ENCODE peak calls at places on chromosomes 13 and 19, in ten cellular contexts. One of them, this sample, is unnamed.

GRCh38 chr19:2132731-2133490 is 18.5 kb downstream of the AP3D1 start:
- DNase-seq in HS-5: no peak
- DNase-seq in lower lobe of right lung: peak; percentile 22
- DNase-seq in activated CD4-positive, alpha-beta T cell treated with anti-CD3 and anti-CD28 coated beads for 48 hours: no peak
- DNase-seq in GM12891: no peak
- DNase-seq in M059J: no peak
- DNase-seq in neural crest cell: no peak
- DNase-seq in cerebellar nuclear complex: no peak
- DNase-seq in activated B cell treated with CpG ODN at 0.5 μM for 24 hours: no peak
- DNase-seq in colonic mucosa: no peak
- DNase-seq in this sample: no peak

GRCh38 chr13:97108535-97108910 is 113.6 kb upstream of the MBNL2 start:
- DNase-seq in colonic mucosa: no peak
- DNase-seq in neural crest cell: no peak
- DNase-seq in M059J: peak; percentile 51
- DNase-seq in lower lobe of right lung: no peak
- DNase-seq in activated B cell treated with CpG ODN at 0.5 μM for 24 hours: no peak
- DNase-seq in GM12891: no peak
- DNase-seq in HS-5: no peak
- DNase-seq in cerebellar nuclear complex: no peak
- DNase-seq in activated CD4-positive, alpha-beta T cell treated with anti-CD3 and anti-CD28 coated beads for 48 hours: no peak
- DNase-seq in this sample: no peak

GRCh38 chr13:93690139-93690538 is 463.5 kb downstream of the GPC6 start:
- DNase-seq in neural crest cell: peak; percentile 26
- DNase-seq in HS-5: no peak
- DNase-seq in activated B cell treated with CpG ODN at 0.5 μM for 24 hours: no peak
- DNase-seq in colonic mucosa: no peak
- DNase-seq in M059J: peak; percentile 5
- DNase-seq in activated CD4-positive, alpha-beta T cell treated with anti-CD3 and anti-CD28 coated beads for 48 hours: no peak
- DNase-seq in lower lobe of right lung: no peak
- DNase-seq in cerebellar nuclear complex: no peak
- DNase-seq in GM12891: no peak
- DNase-seq in this sample: no peak

GRCh38 chr13:42696191-42696590 is 85.2 kb upstream of the FAM216B start:
- DNase-seq in colonic mucosa: no peak
- DNase-seq in M059J: peak; percentile 90
- DNase-seq in cerebellar nuclear complex: no peak
- DNase-seq in activated CD4-positive, alpha-beta T cell treated with anti-CD3 and anti-CD28 coated beads for 48 hours: no peak
- DNase-seq in neural crest cell: no peak
- DNase-seq in lower lobe of right lung: no peak
- DNase-seq in HS-5: no peak
- DNase-seq in activated B cell treated with CpG ODN at 0.5 μM for 24 hours: no peak
- DNase-seq in GM12891: no peak
- DNase-seq in this sample: no peak

GRCh38 chr13:97119899-97120745 is 102.0 kb upstream of the MBNL2 start:
- DNase-seq in colonic mucosa: no peak
- DNase-seq in activated CD4-positive, alpha-beta T cell treated with anti-CD3 and anti-CD28 coated beads for 48 hours: peak; percentile 21
- DNase-seq in neural crest cell: no peak
- DNase-seq in activated B cell treated with CpG ODN at 0.5 μM for 24 hours: no peak
- DNase-seq in M059J: peak; percentile 64
- DNase-seq in cerebellar nuclear complex: no peak
- DNase-seq in lower lobe of right lung: no peak
- DNase-seq in GM12891: no peak
- DNase-seq in HS-5: no peak
- DNase-seq in this sample: no peak

GRCh38 chr13:110387451-110388140 is 80.5 kb downstream of the COL4A2 start:
- DNase-seq in colonic mucosa: no peak
- DNase-seq in M059J: no peak
- DNase-seq in GM12891: peak; percentile 41
- DNase-seq in activated CD4-positive, alpha-beta T cell treated with anti-CD3 and anti-CD28 coated beads for 48 hours: peak; percentile 8
- DNase-seq in HS-5: no peak
- DNase-seq in neural crest cell: no peak
- DNase-seq in lower lobe of right lung: no peak
- DNase-seq in cerebellar nuclear complex: no peak
- DNase-seq in activated B cell treated with CpG ODN at 0.5 μM for 24 hours: no peak
- DNase-seq in this sample: peak; percentile 43

GRCh38 chr13:111326981-111327642 is 6.7 kb downstream of the TEX29 start:
- DNase-seq in colonic mucosa: no peak
- DNase-seq in activated B cell treated with CpG ODN at 0.5 μM for 24 hours: no peak
- DNase-seq in M059J: no peak
- DNase-seq in GM12891: no peak
- DNase-seq in cerebellar nuclear complex: no peak
- DNase-seq in activated CD4-positive, alpha-beta T cell treated with anti-CD3 and anti-CD28 coated beads for 48 hours: no peak
- DNase-seq in neural crest cell: no peak
- DNase-seq in lower lobe of right lung: no peak
- DNase-seq in HS-5: no peak
- DNase-seq in this sample: no peak

GRCh38 chr13:23898101-23898500 is 799 bp upstream of the C1QTNF9B start:
- DNase-seq in M059J: no peak
- DNase-seq in activated B cell treated with CpG ODN at 0.5 μM for 24 hours: no peak
- DNase-seq in lower lobe of right lung: no peak
- DNase-seq in HS-5: no peak
- DNase-seq in GM12891: no peak
- DNase-seq in activated CD4-positive, alpha-beta T cell treated with anti-CD3 and anti-CD28 coated beads for 48 hours: no peak
- DNase-seq in neural crest cell: no peak
- DNase-seq in colonic mucosa: peak; percentile 35
- DNase-seq in cerebellar nuclear complex: no peak
- DNase-seq in this sample: no peak

GRCh38 chr13:26052136-26052736 is 420 bp upstream of the SHISA2 start:
- DNase-seq in GM12891: no peak
- DNase-seq in activated B cell treated with CpG ODN at 0.5 μM for 24 hours: no peak
- DNase-seq in HS-5: no peak
- DNase-seq in colonic mucosa: no peak
- DNase-seq in M059J: no peak
- DNase-seq in cerebellar nuclear complex: no peak
- DNase-seq in neural crest cell: no peak
- DNase-seq in activated CD4-positive, alpha-beta T cell treated with anti-CD3 and anti-CD28 coated beads for 48 hours: no peak
- DNase-seq in lower lobe of right lung: no peak
- DNase-seq in this sample: no peak